ENCODE peak calls at places on chromosomes 3 and 15, in five cellular contexts. O is WTC11, E is HepG2, Z is A549, U is GM12878. V is an unnamed sample.

GRCh38 chr3:9883676-9884554 is 3.9 kb upstream of the CIDEC start:
- DNase-seq in E (no peak), Z (peak; percentile 66), O (no peak), U (no peak), V (no peak)

GRCh38 chr3:63932509-63933212 is 20.5 kb upstream of the SCAANT1 start:
- DNase-seq in U (no peak), E (no peak), O (no peak), Z (no peak), V (no peak)

GRCh38 chr3:64539451-64540196 is 148.2 kb downstream of the ADAMTS9 start:
- DNase-seq in O (no peak), Z (no peak), U (no peak), E (no peak), V (no peak)

GRCh38 chr3:73520931-73521461 is 103.7 kb downstream of the PDZRN3 start:
- DNase-seq in O (no peak), Z (no peak), E (no peak), U (no peak), V (no peak)

GRCh38 chr3:27985369-27986035 is 255.9 kb upstream of the CMC1 start:
- DNase-seq in Z (no peak), O (no peak), U (no peak), E (no peak), V (no peak)

GRCh38 chr15:75669191-75669878 is 21.6 kb downstream of the SNX33 start:
- DNase-seq in O (no peak), E (no peak), U (no peak), Z (peak; percentile 35), V (no peak)

GRCh38 chr3:149919509-149919908 is 51.2 kb downstream of the PFN2 start:
- DNase-seq in O (no peak), E (no peak), Z (no peak), U (no peak), V (no peak)

GRCh38 chr3:69811452-69812401 is 72.5 kb downstream of the MITF start:
- DNase-seq in Z (no peak), E (no peak), U (no peak), O (no peak), V (peak; percentile 8)

GRCh38 chr3:158672293-158673176 is at the start of gene LXN:
- DNase-seq in E (peak; percentile 3), U (peak; percentile 56), Z (peak; percentile 89), O (peak; percentile 95), V (peak; percentile 50)

GRCh38 chr3:53956591-53956990 is 64.9 kb upstream of the SELENOK start:
- DNase-seq in Z (no peak), U (no peak), O (no peak), E (no peak), V (no peak)

GRCh38 chr15:50137893-50138292 is 18.9 kb upstream of the ATP8B4 start:
- DNase-seq in U (no peak), Z (no peak), O (no peak), E (no peak), V (no peak)

GRCh38 chr3:142470826-142471225 is 23.0 kb upstream of the XRN1 start:
- DNase-seq in O (no peak), Z (no peak), E (no peak), U (no peak), V (no peak)

GRCh38 chr3:21938267-21938681 is 187.3 kb upstream of the ZNF385D start:
- DNase-seq in U (no peak), E (no peak), O (no peak), Z (no peak), V (no peak)

GRCh38 chr15:70098461-70099166 is 897 bp upstream of the TLE3 start:
- DNase-seq in U (no peak), Z (peak; percentile 45), E (peak; percentile 86), O (peak; percentile 54), V (peak; percentile 52)

GRCh38 chr15:56199038-56199437 is 44.6 kb downstream of the RFX7 start:
- DNase-seq in E (no peak), Z (no peak), U (no peak), O (no peak), V (no peak)

GRCh38 chr3:135137296-135137695 is 342.2 kb downstream of the EPHB1 start:
- DNase-seq in U (no peak), E (no peak), O (no peak), Z (no peak), V (no peak)

GRCh38 chr3:146585156-146585555 is 20.0 kb downstream of the PLSCR5 start:
- DNase-seq in Z (no peak), U (no peak), E (no peak), O (no peak), V (no peak)

GRCh38 chr3:34837848-34838741 is 801.2 kb upstream of the ARPP21 start:
- DNase-seq in U (no peak), O (no peak), Z (no peak), E (no peak), V (no peak)

GRCh38 chr3:183815565-183815943 is 9.8 kb downstream of the MAP6D1 start:
- DNase-seq in O (no peak), U (no peak), Z (no peak), E (no peak), V (no peak)

GRCh38 chr3:180354214-180354613 is 247.7 kb upstream of the TTC14 start:
- DNase-seq in E (no peak), Z (no peak), U (no peak), O (no peak), V (no peak)

GRCh38 chr3:119395923-119396358 is 67.5 kb downstream of the TMEM39A start:
- DNase-seq in Z (no peak), E (no peak), O (no peak), U (peak; percentile 82), V (no peak)

GRCh38 chr15:101022876-101023275 is 103.7 kb downstream of the LRRK1 start:
- DNase-seq in O (no peak), Z (no peak), E (no peak), U (no peak), V (no peak)
- TF ChIP-seq ESRRA in O (no peak), Z (no peak), E (no peak), U (no peak), V (no peak)

GRCh38 chr15:31081568-31082250 is 19.8 kb downstream of the TRPM1 start:
- DNase-seq in U (no peak), Z (no peak), E (no peak), O (no peak), V (no peak)

GRCh38 chr15:31082771-31083393 is 18.6 kb downstream of the TRPM1 start:
- DNase-seq in U (no peak), O (no peak), Z (no peak), E (no peak), V (no peak)

GRCh38 chr15:31078461-31078860 is 23.1 kb downstream of the TRPM1 start:
- DNase-seq in O (no peak), Z (no peak), E (no peak), U (no peak), V (no peak)

GRCh38 chr15:31079519-31079918 is 22.0 kb downstream of the TRPM1 start:
- DNase-seq in U (no peak), O (no peak), E (no peak), Z (no peak), V (no peak)

DNA sequence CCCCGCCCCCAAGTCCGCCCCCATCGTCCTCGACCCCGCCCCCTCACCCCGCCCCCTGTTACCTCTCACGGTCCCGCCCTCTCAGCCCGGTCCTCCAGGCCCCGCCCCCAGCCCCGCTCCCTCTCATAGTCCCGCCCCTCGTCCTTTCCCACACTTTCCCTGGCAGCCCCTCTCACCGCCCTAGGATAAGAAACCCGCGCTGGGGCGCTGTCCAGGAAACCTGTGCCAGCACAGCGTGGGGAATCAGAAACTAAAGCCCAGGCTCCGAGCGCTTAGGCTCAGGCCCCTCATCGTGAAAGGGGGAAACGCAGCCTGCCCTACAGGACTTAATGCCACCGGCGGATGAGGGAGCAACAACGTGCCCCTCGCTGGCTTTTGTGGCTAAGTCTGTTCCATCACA is 20.9 kb downstream of the TRPM1 start:
- DNase-seq in Z (peak; percentile 54), O (peak; percentile 86), E (no peak), U (no peak), V (peak; percentile 67)
- TF ChIP-seq ESRRA in Z (no peak), O (no peak), E (no peak), U (no peak), V (no peak)

GRCh38 chr15:33279613-33280205 is 31.1 kb upstream of the RYR3 start:
- DNase-seq in O (no peak), Z (peak; percentile 63), U (no peak), E (no peak), V (no peak)

GRCh38 chr15:33278816-33279612 is 31.8 kb upstream of the RYR3 start:
- DNase-seq in E (no peak), U (no peak), O (no peak), Z (peak; percentile 88), V (no peak)

GRCh38 chr15:33283603-33284002 is 27.2 kb upstream of the RYR3 start:
- DNase-seq in Z (no peak), E (no peak), U (no peak), O (no peak), V (no peak)

GRCh38 chr15:33284336-33284735 is 26.4 kb upstream of the RYR3 start:
- DNase-seq in U (no peak), E (no peak), O (no peak), Z (no peak), V (no peak)

GRCh38 chr15:33282226-33283020 is 28.3 kb upstream of the RYR3 start:
- DNase-seq in E (no peak), U (no peak), O (no peak), Z (no peak), V (no peak)
- TF ChIP-seq ESRRA in E (no peak), U (no peak), O (no peak), Z (no peak), V (no peak)

DNA sequence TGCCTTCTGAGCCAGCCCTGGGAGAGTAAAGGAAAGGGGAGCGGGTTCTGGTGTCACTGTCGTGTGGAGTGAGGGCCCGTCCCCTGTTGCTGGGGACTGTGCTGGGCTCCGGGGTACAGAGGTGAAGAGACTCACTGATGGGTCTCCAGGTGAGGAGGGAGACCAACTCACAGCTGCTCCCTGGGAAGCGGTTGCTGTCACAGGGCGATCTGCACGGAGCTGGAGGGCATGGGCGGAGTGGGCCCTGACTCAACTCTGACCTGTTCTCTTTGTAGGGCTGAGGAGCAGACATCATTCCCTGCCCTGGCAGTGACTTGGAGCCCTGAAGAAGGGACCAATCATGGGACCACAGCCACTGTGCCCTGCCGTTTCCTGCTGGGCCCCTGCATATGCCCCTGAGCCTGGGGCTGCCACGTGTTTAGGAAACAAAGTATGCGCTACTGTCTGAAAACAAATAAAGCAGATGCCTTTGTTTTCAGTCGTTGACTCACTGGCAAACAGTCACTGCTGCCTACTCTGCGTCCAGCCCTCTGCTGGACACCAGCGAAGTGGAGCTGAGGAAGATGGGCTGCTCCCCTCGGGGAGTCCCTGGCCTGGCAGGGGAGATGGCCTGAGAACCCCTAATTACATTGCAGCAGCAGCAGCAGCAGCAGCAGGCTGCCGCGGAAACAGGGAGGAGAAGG is 22.9 kb upstream of the PLXNA1 start:
- DNase-seq in E (peak; percentile 64), Z (peak; percentile 53), O (no peak), U (no peak), V (no peak)
- TF ChIP-seq ESRRA in E (no peak), Z (no peak), O (no peak), U (no peak), V (no peak)

DNA sequence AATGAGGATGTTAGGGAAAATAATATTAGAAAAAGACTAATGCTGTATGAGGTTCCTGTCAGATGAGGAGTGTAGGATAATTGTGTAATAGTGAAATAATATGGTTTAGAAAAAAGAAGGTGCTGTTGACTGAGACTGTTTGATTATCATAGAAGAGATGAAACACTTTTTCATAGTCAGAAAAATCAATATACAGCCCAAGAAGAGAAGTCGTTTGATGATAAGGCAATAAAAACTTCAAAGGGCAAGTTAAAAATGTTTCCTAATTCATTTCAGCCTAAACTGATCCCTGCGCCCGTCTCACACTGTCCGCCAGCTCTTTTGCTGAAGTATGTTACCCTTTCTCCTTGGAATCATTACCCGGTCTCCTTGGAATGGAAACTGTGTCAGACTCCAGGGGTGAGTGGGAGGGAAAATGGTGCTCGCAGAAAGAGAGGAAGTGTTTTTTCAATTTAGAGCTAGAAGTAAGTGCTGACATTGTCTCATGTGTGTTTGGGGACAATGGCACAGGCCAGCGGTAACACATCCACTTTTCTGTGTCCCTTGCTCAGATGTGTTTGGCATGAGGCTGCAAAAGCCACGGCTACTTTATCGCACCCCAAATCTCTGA is 23.6 kb downstream of the DUT start:
- DNase-seq in O (no peak), U (no peak), E (peak; percentile 12), Z (no peak), V (no peak)
- TF ChIP-seq ESRRA in O (no peak), U (no peak), E (no peak), Z (no peak), V (no peak)

V was measured in K562.